ENCODE peak calls at places on chromosomes 2 and 18, in nine cellular contexts. N is AG04449; T is effector memory CD4-positive, alpha-beta T cell; U is stimulated activated naive B cell treated with anti-CD40 and anti-IgM and Interleukin-4, amounts not matched to agents 10 μg/mL and 1 μg/mL and 100 μg/mL, for 72 hours; F is A172; B is RWPE1; Z is iris pigment epithelial cell; I is T follicular helper cell; S is naive B cell. O is an unnamed sample.

GRCh38 chr2:228658998-228659397 is 477.5 kb upstream of the SPHKAP start:
- DNase-seq in U (no peak), N (peak; percentile 40), B (no peak), I (no peak), T (no peak), S (no peak), F (peak; percentile 68), Z (peak; percentile 93), O (no peak)

GRCh38 chr18:46253498-46253897 is 149.3 kb downstream of the HAUS1 start:
- DNase-seq in B (no peak), T (no peak), I (no peak), U (no peak), F (no peak), N (no peak), Z (peak; percentile 63), S (no peak), O (no peak)

GRCh38 chr2:240505946-240506345 is 51.8 kb downstream of the ANKMY1 start:
- DNase-seq in I (no peak), B (no peak), N (no peak), T (no peak), S (no peak), F (no peak), U (no peak), Z (no peak), O (peak; percentile 12)

GRCh38 chr2:112480540-112481049 is 1.4 kb upstream of the TTL start:
- DNase-seq in T (no peak), Z (no peak), B (no peak), S (peak; percentile 37), N (no peak), F (no peak), U (no peak), I (peak; percentile 9), O (peak; percentile 58)

GRCh38 chr2:231680992-231681852 is 27.1 kb upstream of the PTMA start:
- DNase-seq in B (peak; percentile 71), T (no peak), F (no peak), N (no peak), I (no peak), S (peak; percentile 49), Z (peak; percentile 80), U (peak; percentile 55), O (peak; percentile 99)

GRCh38 chr2:98385050-98385699 is 38.9 kb downstream of the CNGA3 start:
- DNase-seq in F (peak; percentile 71), T (peak; percentile 51), Z (peak; percentile 71), B (peak; percentile 82), U (peak; percentile 68), N (no peak), I (peak; percentile 48), S (peak; percentile 54), O (peak; percentile 85)

GRCh38 chr2:31877008-31877407 is 133.8 kb downstream of the MEMO1 start:
- DNase-seq in N (no peak), F (no peak), I (no peak), Z (peak; percentile 76), S (no peak), U (no peak), B (no peak), T (no peak), O (no peak)

GRCh38 chr2:45821558-45822271 is 170.2 kb downstream of the PRKCE start:
- DNase-seq in Z (peak; percentile 88), U (no peak), N (no peak), F (peak; percentile 42), B (peak; percentile 77), S (no peak), T (no peak), I (no peak), O (no peak)

GRCh38 chr18:37962316-37962966 is 396.8 kb upstream of the CELF4 start:
- DNase-seq in I (no peak), S (no peak), F (no peak), N (no peak), Z (no peak), B (no peak), U (no peak), T (no peak), O (no peak)

GRCh38 chr2:240377366-240377765 is 58.1 kb upstream of the GPC1 start:
- DNase-seq in B (no peak), I (no peak), F (no peak), T (no peak), N (no peak), U (no peak), Z (no peak), S (no peak), O (no peak)

GRCh38 chr18:24426398-24427294 is at the start of gene IMPACT:
- DNase-seq in I (peak; percentile 56), T (peak; percentile 67), F (peak; percentile 24), B (peak; percentile 86), S (peak; percentile 76), Z (peak; percentile 82), N (no peak), U (peak; percentile 80), O (peak; percentile 96)

GRCh38 chr2:29106980-29107388 is 8.2 kb upstream of the CLIP4 start:
- DNase-seq in F (peak; percentile 85), I (no peak), T (no peak), Z (peak; percentile 73), B (no peak), N (no peak), U (no peak), S (no peak), O (no peak)

GRCh38 chr2:229084467-229084866 is 186.6 kb downstream of the PID1 start:
- DNase-seq in I (no peak), F (no peak), B (no peak), N (no peak), Z (no peak), U (no peak), S (no peak), T (no peak), O (no peak)

GRCh38 chr2:170073288-170073687 is 104.7 kb upstream of the MYO3B start:
- DNase-seq in T (no peak), Z (peak; percentile 94), N (peak; percentile 26), B (peak; percentile 7), S (no peak), U (no peak), F (peak; percentile 34), I (no peak), O (peak; percentile 5)

GRCh38 chr2:84653302-84653701 is 137.0 kb downstream of the DNAH6 start:
- DNase-seq in S (no peak), I (no peak), T (no peak), N (no peak), F (no peak), B (no peak), Z (no peak), U (no peak), O (no peak)

GRCh38 chr2:26184555-26185303 is 11.8 kb downstream of the GAREM2 start:
- DNase-seq in U (peak; percentile 73), F (no peak), T (peak; percentile 71), N (peak; percentile 7), B (peak; percentile 52), S (peak; percentile 75), I (peak; percentile 78), Z (peak; percentile 84), O (peak; percentile 35)

GRCh38 chr2:200077210-200077650 is 121.8 kb downstream of the MAIP1 start:
- DNase-seq in U (no peak), N (peak; percentile 85), Z (peak; percentile 95), S (no peak), T (no peak), B (peak; percentile 27), I (no peak), F (no peak), O (no peak)

GRCh38 chr2:20594048-20594750 is 56.7 kb downstream of the HS1BP3 start:
- DNase-seq in B (no peak), I (no peak), S (no peak), T (no peak), U (no peak), N (no peak), Z (no peak), F (no peak), O (no peak)

GRCh38 chr2:130728007-130728454 is 839 bp upstream of the GPR148 start:
- DNase-seq in S (no peak), F (no peak), B (no peak), T (peak; percentile 58), Z (peak; percentile 6), U (no peak), I (no peak), N (no peak), O (no peak)

GRCh38 chr2:22703286-22703925 is 681.6 kb upstream of the KLHL29 start:
- DNase-seq in Z (no peak), S (no peak), I (no peak), U (no peak), F (no peak), T (no peak), B (no peak), N (no peak), O (no peak)

GRCh38 chr2:239751719-239752355 is 273.3 kb downstream of the NDUFA10 start:
- DNase-seq in Z (no peak), I (no peak), U (peak; percentile 11), N (no peak), B (no peak), F (no peak), S (peak; percentile 4), T (no peak), O (no peak)

GRCh38 chr2:42314892-42315468 is 46.0 kb downstream of the COX7A2L start:
- DNase-seq in F (peak; percentile 73), B (peak; percentile 69), Z (peak; percentile 95), S (no peak), N (peak; percentile 87), I (no peak), U (no peak), T (no peak), O (no peak)

GRCh38 chr2:226426292-226426736 is 373.3 kb downstream of the IRS1 start:
- DNase-seq in N (peak; percentile 98), T (no peak), Z (peak; percentile 90), F (peak; percentile 58), B (peak; percentile 73), U (no peak), I (no peak), S (no peak), O (no peak)

GRCh38 chr2:60230596-60230995 is 322.9 kb downstream of the BCL11A start:
- DNase-seq in U (no peak), S (no peak), F (no peak), I (no peak), Z (no peak), T (no peak), N (no peak), B (no peak), O (no peak)

GRCh38 chr18:8946046-8946838 is 156.3 kb upstream of the NDUFV2 start:
- DNase-seq in N (peak; percentile 97), Z (peak; percentile 97), B (peak; percentile 64), S (no peak), U (no peak), T (no peak), I (no peak), F (peak; percentile 97), O (no peak)

GRCh38 chr18:39960545-39960944 is 1994.5 kb upstream of the PIK3C3 start:
- DNase-seq in N (no peak), S (no peak), Z (peak; percentile 84), I (no peak), B (peak; percentile 25), T (no peak), F (peak; percentile 23), U (no peak), O (no peak)

GRCh38 chr2:230968921-230969672 is 26.8 kb upstream of the SPATA3 start:
- DNase-seq in F (peak; percentile 67), S (no peak), Z (no peak), B (no peak), I (no peak), N (no peak), U (no peak), T (no peak), O (no peak)

GRCh38 chr2:69993048-69993565 is 31.7 kb upstream of the ASPRV1 start:
- DNase-seq in T (no peak), N (no peak), B (no peak), S (no peak), F (no peak), I (no peak), Z (no peak), U (no peak), O (no peak)

GRCh38 chr2:153100139-153100538 is 378.4 kb downstream of the RPRM start:
- DNase-seq in B (no peak), T (no peak), I (no peak), F (no peak), U (no peak), Z (no peak), S (no peak), N (no peak), O (no peak)

GRCh38 chr18:71485578-71485977 is 1058.6 kb downstream of the CBLN2 start:
- DNase-seq in U (no peak), S (no peak), I (no peak), B (no peak), T (no peak), Z (peak; percentile 6), F (peak; percentile 1), N (no peak), O (no peak)